ENCODE peak calls at places on chromosomes 1 and 21, in six cellular contexts. One of them, this sample, is unnamed.

GRCh38 chr1:170664828-170665617 is 1.1 kb downstream of the PRRX1 start:
- DNase-seq in fibroblast of lung: peak
- DNase-seq in 8988T: no peak
- DNase-seq in GM20000: peak
- DNase-seq in stimulated activated CD4-positive, alpha-beta T cell treated with anti-CD3 and anti-CD28 coated beads, Interleukin-15, amount 100 ng/mL, for 1 hour: no peak
- DNase-seq in LoVo: no peak
- DNase-seq in this sample: no peak

GRCh38 chr1:59077739-59078503 is 219.0 kb upstream of the FGGY start:
- DNase-seq in fibroblast of lung: no peak
- DNase-seq in 8988T: no peak
- DNase-seq in GM20000: no peak
- DNase-seq in stimulated activated CD4-positive, alpha-beta T cell treated with anti-CD3 and anti-CD28 coated beads, Interleukin-15, amount 100 ng/mL, for 1 hour: no peak
- DNase-seq in LoVo: no peak
- DNase-seq in this sample: no peak

GRCh38 chr1:167737169-167737568 is 15.4 kb downstream of the MPZL1 start:
- DNase-seq in fibroblast of lung: no peak
- DNase-seq in 8988T: no peak
- DNase-seq in GM20000: no peak
- DNase-seq in stimulated activated CD4-positive, alpha-beta T cell treated with anti-CD3 and anti-CD28 coated beads, Interleukin-15, amount 100 ng/mL, for 1 hour: no peak
- DNase-seq in LoVo: no peak
- DNase-seq in this sample: no peak

GRCh38 chr1:19337289-19337688 is 25.2 kb downstream of the SLC66A1 start:
- DNase-seq in fibroblast of lung: peak
- DNase-seq in 8988T: no peak
- DNase-seq in GM20000: no peak
- DNase-seq in stimulated activated CD4-positive, alpha-beta T cell treated with anti-CD3 and anti-CD28 coated beads, Interleukin-15, amount 100 ng/mL, for 1 hour: no peak
- DNase-seq in LoVo: no peak
- DNase-seq in this sample: no peak

GRCh38 chr1:112791723-112792104 is 76.6 kb upstream of the PPM1J start:
- DNase-seq in fibroblast of lung: no peak
- DNase-seq in 8988T: no peak
- DNase-seq in GM20000: no peak
- DNase-seq in stimulated activated CD4-positive, alpha-beta T cell treated with anti-CD3 and anti-CD28 coated beads, Interleukin-15, amount 100 ng/mL, for 1 hour: no peak
- DNase-seq in LoVo: no peak
- DNase-seq in this sample: no peak

GRCh38 chr1:165828581-165829329 is 1.3 kb downstream of the UCK2 start:
- DNase-seq in fibroblast of lung: peak
- DNase-seq in 8988T: peak
- DNase-seq in GM20000: peak
- DNase-seq in stimulated activated CD4-positive, alpha-beta T cell treated with anti-CD3 and anti-CD28 coated beads, Interleukin-15, amount 100 ng/mL, for 1 hour: no peak
- DNase-seq in LoVo: peak
- DNase-seq in this sample: peak

GRCh38 chr1:46394872-46395465 is 852 bp downstream of the FAAH start:
- DNase-seq in fibroblast of lung: no peak
- DNase-seq in 8988T: no peak
- DNase-seq in GM20000: no peak
- DNase-seq in stimulated activated CD4-positive, alpha-beta T cell treated with anti-CD3 and anti-CD28 coated beads, Interleukin-15, amount 100 ng/mL, for 1 hour: no peak
- DNase-seq in LoVo: no peak
- DNase-seq in this sample: no peak

GRCh38 chr1:164704954-164705353 is 146.0 kb downstream of the PBX1 start:
- DNase-seq in fibroblast of lung: no peak
- DNase-seq in 8988T: no peak
- DNase-seq in GM20000: no peak
- DNase-seq in stimulated activated CD4-positive, alpha-beta T cell treated with anti-CD3 and anti-CD28 coated beads, Interleukin-15, amount 100 ng/mL, for 1 hour: no peak
- DNase-seq in LoVo: no peak
- DNase-seq in this sample: no peak

GRCh38 chr1:59814901-59815825 is at the start of gene HOOK1:
- DNase-seq in fibroblast of lung: no peak
- DNase-seq in 8988T: no peak
- DNase-seq in GM20000: no peak
- DNase-seq in stimulated activated CD4-positive, alpha-beta T cell treated with anti-CD3 and anti-CD28 coated beads, Interleukin-15, amount 100 ng/mL, for 1 hour: no peak
- DNase-seq in LoVo: peak
- DNase-seq in this sample: no peak

GRCh38 chr1:9317591-9318331 is 25.1 kb downstream of the SPSB1 start:
- DNase-seq in fibroblast of lung: peak
- DNase-seq in 8988T: peak
- DNase-seq in GM20000: peak
- DNase-seq in stimulated activated CD4-positive, alpha-beta T cell treated with anti-CD3 and anti-CD28 coated beads, Interleukin-15, amount 100 ng/mL, for 1 hour: no peak
- DNase-seq in LoVo: no peak
- DNase-seq in this sample: no peak

GRCh38 chr1:118266436-118266835 is 81.4 kb upstream of the SPAG17 start:
- DNase-seq in fibroblast of lung: no peak
- DNase-seq in 8988T: no peak
- DNase-seq in GM20000: no peak
- DNase-seq in stimulated activated CD4-positive, alpha-beta T cell treated with anti-CD3 and anti-CD28 coated beads, Interleukin-15, amount 100 ng/mL, for 1 hour: no peak
- DNase-seq in LoVo: no peak
- DNase-seq in this sample: no peak

GRCh38 chr1:233238884-233239432 is 56.6 kb downstream of the PCNX2 start:
- DNase-seq in fibroblast of lung: no peak
- DNase-seq in 8988T: no peak
- DNase-seq in GM20000: no peak
- DNase-seq in stimulated activated CD4-positive, alpha-beta T cell treated with anti-CD3 and anti-CD28 coated beads, Interleukin-15, amount 100 ng/mL, for 1 hour: no peak
- DNase-seq in LoVo: no peak
- DNase-seq in this sample: peak

GRCh38 chr1:63555480-63555879 is 32.2 kb downstream of the EFCAB7 start:
- DNase-seq in fibroblast of lung: no peak
- DNase-seq in 8988T: no peak
- DNase-seq in GM20000: no peak
- DNase-seq in stimulated activated CD4-positive, alpha-beta T cell treated with anti-CD3 and anti-CD28 coated beads, Interleukin-15, amount 100 ng/mL, for 1 hour: no peak
- DNase-seq in LoVo: no peak
- DNase-seq in this sample: no peak

GRCh38 chr1:187568067-187568466 is 739.3 kb downstream of the PLA2G4A start:
- DNase-seq in fibroblast of lung: no peak
- DNase-seq in 8988T: no peak
- DNase-seq in GM20000: no peak
- DNase-seq in stimulated activated CD4-positive, alpha-beta T cell treated with anti-CD3 and anti-CD28 coated beads, Interleukin-15, amount 100 ng/mL, for 1 hour: no peak
- DNase-seq in LoVo: no peak
- DNase-seq in this sample: no peak

GRCh38 chr1:33289858-33290154 is 31.1 kb downstream of the A3GALT2 start:
- DNase-seq in fibroblast of lung: no peak
- DNase-seq in 8988T: no peak
- DNase-seq in GM20000: no peak
- DNase-seq in stimulated activated CD4-positive, alpha-beta T cell treated with anti-CD3 and anti-CD28 coated beads, Interleukin-15, amount 100 ng/mL, for 1 hour: no peak
- DNase-seq in LoVo: no peak
- DNase-seq in this sample: no peak

GRCh38 chr1:41023279-41023990 is 1.9 kb upstream of the SLFNL1 start:
- DNase-seq in fibroblast of lung: peak
- DNase-seq in 8988T: no peak
- DNase-seq in GM20000: no peak
- DNase-seq in stimulated activated CD4-positive, alpha-beta T cell treated with anti-CD3 and anti-CD28 coated beads, Interleukin-15, amount 100 ng/mL, for 1 hour: no peak
- DNase-seq in LoVo: no peak
- DNase-seq in this sample: no peak

GRCh38 chr21:36773111-36773510 is 74.2 kb downstream of the SIM2 start:
- DNase-seq in fibroblast of lung: peak
- DNase-seq in 8988T: no peak
- DNase-seq in GM20000: no peak
- DNase-seq in stimulated activated CD4-positive, alpha-beta T cell treated with anti-CD3 and anti-CD28 coated beads, Interleukin-15, amount 100 ng/mL, for 1 hour: no peak
- DNase-seq in LoVo: peak
- DNase-seq in this sample: no peak

GRCh38 chr1:41842282-41842681 is 76.4 kb downstream of the HIVEP3 start:
- DNase-seq in fibroblast of lung: no peak
- DNase-seq in 8988T: no peak
- DNase-seq in GM20000: no peak
- DNase-seq in stimulated activated CD4-positive, alpha-beta T cell treated with anti-CD3 and anti-CD28 coated beads, Interleukin-15, amount 100 ng/mL, for 1 hour: no peak
- DNase-seq in LoVo: no peak
- DNase-seq in this sample: no peak

GRCh38 chr1:75134656-75134938 is 409 bp downstream of the LHX8 start:
- DNase-seq in fibroblast of lung: no peak
- DNase-seq in 8988T: no peak
- DNase-seq in GM20000: no peak
- DNase-seq in stimulated activated CD4-positive, alpha-beta T cell treated with anti-CD3 and anti-CD28 coated beads, Interleukin-15, amount 100 ng/mL, for 1 hour: no peak
- DNase-seq in LoVo: no peak
- DNase-seq in this sample: no peak

GRCh38 chr1:76106719-76107235 is 32.2 kb downstream of the ST6GALNAC3 start:
- DNase-seq in fibroblast of lung: no peak
- DNase-seq in 8988T: no peak
- DNase-seq in GM20000: no peak
- DNase-seq in stimulated activated CD4-positive, alpha-beta T cell treated with anti-CD3 and anti-CD28 coated beads, Interleukin-15, amount 100 ng/mL, for 1 hour: no peak
- DNase-seq in LoVo: no peak
- DNase-seq in this sample: no peak

GRCh38 chr21:39137248-39138186 is 45.7 kb downstream of the PSMG1 start:
- DNase-seq in fibroblast of lung: peak
- DNase-seq in 8988T: no peak
- DNase-seq in GM20000: no peak
- DNase-seq in stimulated activated CD4-positive, alpha-beta T cell treated with anti-CD3 and anti-CD28 coated beads, Interleukin-15, amount 100 ng/mL, for 1 hour: no peak
- DNase-seq in LoVo: no peak
- DNase-seq in this sample: no peak

GRCh38 chr1:182101415-182102041 is 40.0 kb upstream of the ZNF648 start:
- DNase-seq in fibroblast of lung: peak
- DNase-seq in 8988T: no peak
- DNase-seq in GM20000: no peak
- DNase-seq in stimulated activated CD4-positive, alpha-beta T cell treated with anti-CD3 and anti-CD28 coated beads, Interleukin-15, amount 100 ng/mL, for 1 hour: no peak
- DNase-seq in LoVo: peak
- DNase-seq in this sample: peak

GRCh38 chr1:56073614-56074356 is 505.6 kb downstream of the PLPP3 start:
- DNase-seq in fibroblast of lung: peak
- DNase-seq in 8988T: no peak
- DNase-seq in GM20000: no peak
- DNase-seq in stimulated activated CD4-positive, alpha-beta T cell treated with anti-CD3 and anti-CD28 coated beads, Interleukin-15, amount 100 ng/mL, for 1 hour: no peak
- DNase-seq in LoVo: no peak
- DNase-seq in this sample: no peak

GRCh38 chr1:205733438-205734175 is 16.4 kb downstream of the NUCKS1 start:
- DNase-seq in fibroblast of lung: no peak
- DNase-seq in 8988T: no peak
- DNase-seq in GM20000: no peak
- DNase-seq in stimulated activated CD4-positive, alpha-beta T cell treated with anti-CD3 and anti-CD28 coated beads, Interleukin-15, amount 100 ng/mL, for 1 hour: no peak
- DNase-seq in LoVo: no peak
- DNase-seq in this sample: no peak

GRCh38 chr1:53578358-53578757 is 119.2 kb downstream of the DMRTB1 start:
- DNase-seq in fibroblast of lung: peak
- DNase-seq in 8988T: no peak
- DNase-seq in GM20000: no peak
- DNase-seq in stimulated activated CD4-positive, alpha-beta T cell treated with anti-CD3 and anti-CD28 coated beads, Interleukin-15, amount 100 ng/mL, for 1 hour: no peak
- DNase-seq in LoVo: no peak
- DNase-seq in this sample: no peak

GRCh38 chr1:211581521-211581920 is 2.6 kb upstream of the SLC30A1 start:
- DNase-seq in fibroblast of lung: peak
- DNase-seq in 8988T: no peak
- DNase-seq in GM20000: no peak
- DNase-seq in stimulated activated CD4-positive, alpha-beta T cell treated with anti-CD3 and anti-CD28 coated beads, Interleukin-15, amount 100 ng/mL, for 1 hour: no peak
- DNase-seq in LoVo: no peak
- DNase-seq in this sample: no peak

GRCh38 chr1:9728451-9729295 is 77.1 kb downstream of the PIK3CD start:
- DNase-seq in fibroblast of lung: no peak
- DNase-seq in 8988T: no peak
- DNase-seq in GM20000: no peak
- DNase-seq in stimulated activated CD4-positive, alpha-beta T cell treated with anti-CD3 and anti-CD28 coated beads, Interleukin-15, amount 100 ng/mL, for 1 hour: peak
- DNase-seq in LoVo: no peak
- DNase-seq in this sample: no peak

GRCh38 chr1:213154056-213154677 is 103.1 kb downstream of the RPS6KC1 start:
- DNase-seq in fibroblast of lung: no peak
- DNase-seq in 8988T: no peak
- DNase-seq in GM20000: no peak
- DNase-seq in stimulated activated CD4-positive, alpha-beta T cell treated with anti-CD3 and anti-CD28 coated beads, Interleukin-15, amount 100 ng/mL, for 1 hour: no peak
- DNase-seq in LoVo: no peak
- DNase-seq in this sample: no peak

GRCh38 chr21:38987551-38988210 is 182.0 kb downstream of the ETS2 start:
- DNase-seq in fibroblast of lung: no peak
- DNase-seq in 8988T: no peak
- DNase-seq in GM20000: no peak
- DNase-seq in stimulated activated CD4-positive, alpha-beta T cell treated with anti-CD3 and anti-CD28 coated beads, Interleukin-15, amount 100 ng/mL, for 1 hour: no peak
- DNase-seq in LoVo: no peak
- DNase-seq in this sample: no peak

GRCh38 chr1:21334214-21335087 is 44.2 kb upstream of the ECE1 start:
- DNase-seq in fibroblast of lung: peak
- DNase-seq in 8988T: no peak
- DNase-seq in GM20000: peak
- DNase-seq in stimulated activated CD4-positive, alpha-beta T cell treated with anti-CD3 and anti-CD28 coated beads, Interleukin-15, amount 100 ng/mL, for 1 hour: peak
- DNase-seq in LoVo: peak
- DNase-seq in this sample: no peak

GRCh38 chr1:84508510-84508909 is 2.1 kb upstream of the GNG5 start:
- DNase-seq in fibroblast of lung: no peak
- DNase-seq in 8988T: no peak
- DNase-seq in GM20000: no peak
- DNase-seq in stimulated activated CD4-positive, alpha-beta T cell treated with anti-CD3 and anti-CD28 coated beads, Interleukin-15, amount 100 ng/mL, for 1 hour: no peak
- DNase-seq in LoVo: no peak
- DNase-seq in this sample: no peak

GRCh38 chr1:8370046-8370881 is 52.4 kb downstream of the SLC45A1 start:
- DNase-seq in fibroblast of lung: peak
- DNase-seq in 8988T: no peak
- DNase-seq in GM20000: no peak
- DNase-seq in stimulated activated CD4-positive, alpha-beta T cell treated with anti-CD3 and anti-CD28 coated beads, Interleukin-15, amount 100 ng/mL, for 1 hour: no peak
- DNase-seq in LoVo: no peak
- DNase-seq in this sample: no peak

GRCh38 chr1:203402609-203403337 is 51.9 kb upstream of the FMOD start:
- DNase-seq in fibroblast of lung: peak
- DNase-seq in 8988T: no peak
- DNase-seq in GM20000: no peak
- DNase-seq in stimulated activated CD4-positive, alpha-beta T cell treated with anti-CD3 and anti-CD28 coated beads, Interleukin-15, amount 100 ng/mL, for 1 hour: no peak
- DNase-seq in LoVo: no peak
- DNase-seq in this sample: no peak

GRCh38 chr1:62198781-62199125 is 4.1 kb downstream of the L1TD1 start:
- DNase-seq in fibroblast of lung: peak
- DNase-seq in 8988T: no peak
- DNase-seq in GM20000: no peak
- DNase-seq in stimulated activated CD4-positive, alpha-beta T cell treated with anti-CD3 and anti-CD28 coated beads, Interleukin-15, amount 100 ng/mL, for 1 hour: no peak
- DNase-seq in LoVo: no peak
- DNase-seq in this sample: no peak

GRCh38 chr1:54566438-54567141 is 18.6 kb downstream of the ACOT11 start:
- DNase-seq in fibroblast of lung: no peak
- DNase-seq in 8988T: no peak
- DNase-seq in GM20000: no peak
- DNase-seq in stimulated activated CD4-positive, alpha-beta T cell treated with anti-CD3 and anti-CD28 coated beads, Interleukin-15, amount 100 ng/mL, for 1 hour: no peak
- DNase-seq in LoVo: no peak
- DNase-seq in this sample: no peak

GRCh38 chr1:82019512-82019911 is 218.8 kb downstream of the ADGRL2 start:
- DNase-seq in fibroblast of lung: no peak
- DNase-seq in 8988T: no peak
- DNase-seq in GM20000: no peak
- DNase-seq in stimulated activated CD4-positive, alpha-beta T cell treated with anti-CD3 and anti-CD28 coated beads, Interleukin-15, amount 100 ng/mL, for 1 hour: no peak
- DNase-seq in LoVo: no peak
- DNase-seq in this sample: no peak

GRCh38 chr21:36156815-36157670 is at the start of gene DOP1B:
- DNase-seq in fibroblast of lung: no peak
- DNase-seq in 8988T: peak
- DNase-seq in GM20000: no peak
- DNase-seq in stimulated activated CD4-positive, alpha-beta T cell treated with anti-CD3 and anti-CD28 coated beads, Interleukin-15, amount 100 ng/mL, for 1 hour: peak
- DNase-seq in LoVo: peak
- DNase-seq in this sample: no peak

GRCh38 chr1:174976436-174977107 is 23.2 kb upstream of the CACYBP start:
- DNase-seq in fibroblast of lung: peak
- DNase-seq in 8988T: no peak
- DNase-seq in GM20000: no peak
- DNase-seq in stimulated activated CD4-positive, alpha-beta T cell treated with anti-CD3 and anti-CD28 coated beads, Interleukin-15, amount 100 ng/mL, for 1 hour: no peak
- DNase-seq in LoVo: no peak
- DNase-seq in this sample: no peak